ENCODE peak calls at places on chromosomes 6 and 20, in seven cellular contexts. One of them, this sample, is unnamed.

GRCh38 chr20:44392088-44392775 is 36.7 kb downstream of the HNF4A start:
- DNase-seq in sigmoid colon: no peak
- DNase-seq in cardiac fibroblast: no peak
- DNase-seq in AG10803: no peak
- DNase-seq in fibroblast of pulmonary artery: no peak
- DNase-seq in upper lobe of right lung: no peak
- DNase-seq in lower lobe of right lung: no peak
- DNase-seq in this sample: no peak

GRCh38 chr6:154792761-154793160 is 59.5 kb downstream of the SCAF8 start:
- DNase-seq in sigmoid colon: no peak
- DNase-seq in cardiac fibroblast: peak; percentile 63
- DNase-seq in AG10803: no peak
- DNase-seq in fibroblast of pulmonary artery: no peak
- DNase-seq in upper lobe of right lung: no peak
- DNase-seq in lower lobe of right lung: no peak
- DNase-seq in this sample: no peak

GRCh38 chr6:13229205-13230085 is 98.9 kb downstream of the TBC1D7 start:
- DNase-seq in sigmoid colon: no peak
- DNase-seq in cardiac fibroblast: peak; percentile 31
- DNase-seq in AG10803: peak; percentile 12
- DNase-seq in fibroblast of pulmonary artery: peak; percentile 11
- DNase-seq in upper lobe of right lung: no peak
- DNase-seq in lower lobe of right lung: no peak
- DNase-seq in this sample: no peak

GRCh38 chr20:9660236-9660868 is 146.0 kb downstream of the LAMP5 start:
- DNase-seq in sigmoid colon: no peak
- DNase-seq in cardiac fibroblast: peak; percentile 3
- DNase-seq in AG10803: peak; percentile 11
- DNase-seq in fibroblast of pulmonary artery: peak; percentile 10
- DNase-seq in upper lobe of right lung: no peak
- DNase-seq in lower lobe of right lung: no peak
- DNase-seq in this sample: peak; percentile 1

GRCh38 chr20:42706762-42707161 is 482.9 kb downstream of the PTPRT start:
- DNase-seq in sigmoid colon: peak; percentile 64
- DNase-seq in cardiac fibroblast: no peak
- DNase-seq in AG10803: no peak
- DNase-seq in fibroblast of pulmonary artery: no peak
- DNase-seq in upper lobe of right lung: no peak
- DNase-seq in lower lobe of right lung: no peak
- DNase-seq in this sample: no peak

GRCh38 chr20:31833130-31833930 is 12.1 kb downstream of the FOXS1 start:
- DNase-seq in sigmoid colon: no peak
- DNase-seq in cardiac fibroblast: peak; percentile 56
- DNase-seq in AG10803: no peak
- DNase-seq in fibroblast of pulmonary artery: peak; percentile 55
- DNase-seq in upper lobe of right lung: no peak
- DNase-seq in lower lobe of right lung: peak; percentile 74
- DNase-seq in this sample: peak; percentile 40

GRCh38 chr6:70846207-70846835 is 110.5 kb downstream of the B3GAT2 start:
- DNase-seq in sigmoid colon: no peak
- DNase-seq in cardiac fibroblast: no peak
- DNase-seq in AG10803: no peak
- DNase-seq in fibroblast of pulmonary artery: no peak
- DNase-seq in upper lobe of right lung: no peak
- DNase-seq in lower lobe of right lung: no peak
- DNase-seq in this sample: no peak

GRCh38 chr20:6780414-6780813 is 12.9 kb downstream of the BMP2 start:
- DNase-seq in sigmoid colon: no peak
- DNase-seq in cardiac fibroblast: no peak
- DNase-seq in AG10803: no peak
- DNase-seq in fibroblast of pulmonary artery: no peak
- DNase-seq in upper lobe of right lung: no peak
- DNase-seq in lower lobe of right lung: no peak
- DNase-seq in this sample: no peak

GRCh38 chr6:145214570-145214969 is 520.8 kb downstream of the EPM2A start:
- DNase-seq in sigmoid colon: no peak
- DNase-seq in cardiac fibroblast: peak; percentile 63
- DNase-seq in AG10803: peak; percentile 23
- DNase-seq in fibroblast of pulmonary artery: peak; percentile 58
- DNase-seq in upper lobe of right lung: no peak
- DNase-seq in lower lobe of right lung: no peak
- DNase-seq in this sample: peak; percentile 52

GRCh38 chr20:9110365-9110764 is 41.5 kb downstream of the PLCB4 start:
- DNase-seq in sigmoid colon: no peak
- DNase-seq in cardiac fibroblast: no peak
- DNase-seq in AG10803: peak; percentile 49
- DNase-seq in fibroblast of pulmonary artery: no peak
- DNase-seq in upper lobe of right lung: no peak
- DNase-seq in lower lobe of right lung: no peak
- DNase-seq in this sample: no peak

GRCh38 chr6:114418304-114418972 is 75.6 kb upstream of the HS3ST5 start:
- DNase-seq in sigmoid colon: no peak
- DNase-seq in cardiac fibroblast: no peak
- DNase-seq in AG10803: no peak
- DNase-seq in fibroblast of pulmonary artery: no peak
- DNase-seq in upper lobe of right lung: no peak
- DNase-seq in lower lobe of right lung: no peak
- DNase-seq in this sample: no peak

GRCh38 chr20:60477958-60478357 is 519.7 kb downstream of the CDH26 start:
- DNase-seq in sigmoid colon: no peak
- DNase-seq in cardiac fibroblast: no peak
- DNase-seq in AG10803: no peak
- DNase-seq in fibroblast of pulmonary artery: no peak
- DNase-seq in upper lobe of right lung: no peak
- DNase-seq in lower lobe of right lung: no peak
- DNase-seq in this sample: no peak

GRCh38 chr20:36004045-36004444 is 35.7 kb downstream of the CNBD2 start:
- DNase-seq in sigmoid colon: no peak
- DNase-seq in cardiac fibroblast: peak; percentile 68
- DNase-seq in AG10803: no peak
- DNase-seq in fibroblast of pulmonary artery: no peak
- DNase-seq in upper lobe of right lung: no peak
- DNase-seq in lower lobe of right lung: no peak
- DNase-seq in this sample: peak; percentile 70

GRCh38 chr20:46810442-46811327 is 84.0 kb upstream of the EYA2 start:
- DNase-seq in sigmoid colon: no peak
- DNase-seq in cardiac fibroblast: no peak
- DNase-seq in AG10803: no peak
- DNase-seq in fibroblast of pulmonary artery: no peak
- DNase-seq in upper lobe of right lung: no peak
- DNase-seq in lower lobe of right lung: no peak
- DNase-seq in this sample: no peak

GRCh38 chr6:11586117-11586516 is 48.6 kb downstream of the TMEM170B start:
- DNase-seq in sigmoid colon: no peak
- DNase-seq in cardiac fibroblast: no peak
- DNase-seq in AG10803: peak; percentile 48
- DNase-seq in fibroblast of pulmonary artery: no peak
- DNase-seq in upper lobe of right lung: no peak
- DNase-seq in lower lobe of right lung: no peak
- DNase-seq in this sample: peak; percentile 7

GRCh38 chr6:63516186-63516944 is 55.9 kb upstream of the LOC128125822 start:
- DNase-seq in sigmoid colon: no peak
- DNase-seq in cardiac fibroblast: no peak
- DNase-seq in AG10803: no peak
- DNase-seq in fibroblast of pulmonary artery: peak; percentile 18
- DNase-seq in upper lobe of right lung: no peak
- DNase-seq in lower lobe of right lung: no peak
- DNase-seq in this sample: no peak

GRCh38 chr20:48186447-48186846 is 401.2 kb upstream of the SULF2 start:
- DNase-seq in sigmoid colon: no peak
- DNase-seq in cardiac fibroblast: peak; percentile 7
- DNase-seq in AG10803: no peak
- DNase-seq in fibroblast of pulmonary artery: peak; percentile 53
- DNase-seq in upper lobe of right lung: no peak
- DNase-seq in lower lobe of right lung: no peak
- DNase-seq in this sample: peak; percentile 10

DNA sequence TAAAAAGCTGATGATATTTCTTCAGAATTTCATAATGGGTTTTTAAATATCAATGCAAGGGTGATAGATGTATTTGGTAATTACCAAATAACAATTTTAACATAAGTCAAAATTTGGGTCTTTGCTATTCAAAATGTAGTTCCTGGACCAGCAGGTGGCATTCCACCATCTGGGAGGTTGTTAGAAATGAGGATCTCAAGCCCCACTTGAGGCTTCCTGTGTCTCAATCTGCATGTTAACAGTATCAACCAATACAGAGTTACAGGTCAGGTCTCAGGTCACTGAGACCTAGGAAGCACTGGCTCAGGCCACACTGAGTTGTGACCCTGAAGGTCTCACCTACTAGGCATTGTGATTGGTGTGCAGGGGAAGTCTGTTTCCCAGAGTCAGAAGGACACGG is 57.2 kb upstream of the MTRF1L start:
- DNase-seq in sigmoid colon: no peak
- DNase-seq in cardiac fibroblast: no peak
- DNase-seq in AG10803: peak; percentile 5
- DNase-seq in fibroblast of pulmonary artery: no peak
- DNase-seq in upper lobe of right lung: no peak
- DNase-seq in lower lobe of right lung: no peak
- DNase-seq in this sample: no peak
- TF ChIP-seq CTCF in sigmoid colon: no peak
- TF ChIP-seq CTCF in cardiac fibroblast: peak; percentile 18
- TF ChIP-seq CTCF in AG10803: peak; percentile 41
- TF ChIP-seq CTCF in fibroblast of pulmonary artery: peak; percentile 2
- TF ChIP-seq CTCF in upper lobe of right lung: no peak
- TF ChIP-seq CTCF in lower lobe of right lung: no peak
- TF ChIP-seq CTCF in this sample: peak; percentile 11

GRCh38 chr6:27889275-27889627 is 22.9 kb downstream of the OR2B2 start:
- DNase-seq in sigmoid colon: no peak
- DNase-seq in cardiac fibroblast: peak; percentile 20
- DNase-seq in AG10803: no peak
- DNase-seq in fibroblast of pulmonary artery: no peak
- DNase-seq in upper lobe of right lung: no peak
- DNase-seq in lower lobe of right lung: no peak
- DNase-seq in this sample: peak; percentile 25

GRCh38 chr6:27888576-27888975 is 23.6 kb downstream of the OR2B2 start:
- DNase-seq in sigmoid colon: no peak
- DNase-seq in cardiac fibroblast: no peak
- DNase-seq in AG10803: no peak
- DNase-seq in fibroblast of pulmonary artery: no peak
- DNase-seq in upper lobe of right lung: no peak
- DNase-seq in lower lobe of right lung: no peak
- DNase-seq in this sample: no peak

GRCh38 chr6:27891300-27891913 is 20.8 kb downstream of the OR2B2 start:
- DNase-seq in sigmoid colon: no peak
- DNase-seq in cardiac fibroblast: no peak
- DNase-seq in AG10803: no peak
- DNase-seq in fibroblast of pulmonary artery: no peak
- DNase-seq in upper lobe of right lung: no peak
- DNase-seq in lower lobe of right lung: no peak
- DNase-seq in this sample: no peak

GRCh38 chr6:27890351-27891299 is 21.6 kb downstream of the OR2B2 start:
- DNase-seq in sigmoid colon: no peak
- DNase-seq in cardiac fibroblast: peak; percentile 96
- DNase-seq in AG10803: peak; percentile 93
- DNase-seq in fibroblast of pulmonary artery: peak; percentile 97
- DNase-seq in upper lobe of right lung: peak; percentile 74
- DNase-seq in lower lobe of right lung: peak; percentile 65
- DNase-seq in this sample: peak; percentile 95

GRCh38 chr6:27889628-27890315 is 22.4 kb downstream of the OR2B2 start:
- DNase-seq in sigmoid colon: no peak
- DNase-seq in cardiac fibroblast: peak; percentile 8
- DNase-seq in AG10803: no peak
- DNase-seq in fibroblast of pulmonary artery: no peak
- DNase-seq in upper lobe of right lung: no peak
- DNase-seq in lower lobe of right lung: no peak
- DNase-seq in this sample: no peak
- H3K4me3 ChIP-seq in sigmoid colon: peak overlapping the region; percentile 12
- H3K4me3 ChIP-seq in cardiac fibroblast: peak overlapping the region; percentile 60
- H3K4me3 ChIP-seq in AG10803: peak overlapping the region; percentile 69
- H3K4me3 ChIP-seq in fibroblast of pulmonary artery: peak overlapping the region; percentile 51
- H3K4me3 ChIP-seq in upper lobe of right lung: peak overlapping the region; percentile 22
- H3K4me3 ChIP-seq in lower lobe of right lung: peak overlapping the region; percentile 35
- H3K4me3 ChIP-seq in this sample: peak overlapping the region; percentile 58

DNA sequence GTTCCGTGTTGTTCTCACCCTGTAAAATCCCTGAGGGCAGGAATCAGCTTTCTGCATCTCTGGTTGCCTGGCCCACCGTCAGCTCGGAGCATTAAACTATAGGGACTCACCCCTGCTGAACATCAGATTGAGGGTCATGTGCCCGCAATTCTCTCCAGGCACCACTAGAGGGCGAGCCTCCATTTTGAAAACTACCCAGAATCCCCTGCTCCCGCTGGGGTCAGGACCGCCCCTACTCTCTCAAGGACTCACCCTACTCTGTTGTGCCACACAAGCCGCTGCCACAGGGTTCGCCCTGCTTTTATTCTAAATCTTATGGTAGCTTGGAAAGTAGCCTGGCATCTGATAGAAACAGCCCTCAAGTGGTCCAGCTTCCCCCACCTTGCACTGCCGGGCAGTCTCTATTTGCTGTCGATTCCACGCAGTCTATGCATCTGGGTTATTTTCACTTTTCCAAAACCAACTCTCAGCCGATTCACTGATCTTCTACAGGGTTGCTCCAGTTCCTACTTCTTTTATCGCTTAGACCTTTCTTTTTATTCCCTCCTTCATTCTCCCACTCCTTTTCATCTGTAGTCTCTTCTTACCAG is 244.1 kb upstream of the QKI start:
- DNase-seq in sigmoid colon: no peak
- DNase-seq in cardiac fibroblast: peak; percentile 22
- DNase-seq in AG10803: no peak
- DNase-seq in fibroblast of pulmonary artery: peak; percentile 25
- DNase-seq in upper lobe of right lung: no peak
- DNase-seq in lower lobe of right lung: no peak
- DNase-seq in this sample: no peak
- TF ChIP-seq CTCF in sigmoid colon: no peak
- TF ChIP-seq CTCF in cardiac fibroblast: peak; percentile 63
- TF ChIP-seq CTCF in AG10803: peak; percentile 57
- TF ChIP-seq CTCF in fibroblast of pulmonary artery: peak; percentile 61
- TF ChIP-seq CTCF in upper lobe of right lung: peak; percentile 62
- TF ChIP-seq CTCF in lower lobe of right lung: peak; percentile 63
- TF ChIP-seq CTCF in this sample: peak; percentile 64

GRCh38 chr6:118751072-118751471 is 99.7 kb upstream of the CEP85L start:
- DNase-seq in sigmoid colon: no peak
- DNase-seq in cardiac fibroblast: no peak
- DNase-seq in AG10803: no peak
- DNase-seq in fibroblast of pulmonary artery: no peak
- DNase-seq in upper lobe of right lung: no peak
- DNase-seq in lower lobe of right lung: no peak
- DNase-seq in this sample: no peak

GRCh38 chr6:118746100-118746874 is 94.9 kb upstream of the CEP85L start:
- DNase-seq in sigmoid colon: no peak
- DNase-seq in cardiac fibroblast: no peak
- DNase-seq in AG10803: no peak
- DNase-seq in fibroblast of pulmonary artery: no peak
- DNase-seq in upper lobe of right lung: no peak
- DNase-seq in lower lobe of right lung: peak; percentile 62
- DNase-seq in this sample: no peak

GRCh38 chr6:118745156-118745555 is 93.8 kb upstream of the CEP85L start:
- DNase-seq in sigmoid colon: no peak
- DNase-seq in cardiac fibroblast: no peak
- DNase-seq in AG10803: no peak
- DNase-seq in fibroblast of pulmonary artery: no peak
- DNase-seq in upper lobe of right lung: no peak
- DNase-seq in lower lobe of right lung: no peak
- DNase-seq in this sample: no peak

GRCh38 chr6:118750143-118750542 is 98.8 kb upstream of the CEP85L start:
- DNase-seq in sigmoid colon: no peak
- DNase-seq in cardiac fibroblast: no peak
- DNase-seq in AG10803: no peak
- DNase-seq in fibroblast of pulmonary artery: no peak
- DNase-seq in upper lobe of right lung: no peak
- DNase-seq in lower lobe of right lung: no peak
- DNase-seq in this sample: no peak

GRCh38 chr6:118748311-118749062 is 97.1 kb upstream of the CEP85L start:
- DNase-seq in sigmoid colon: no peak
- DNase-seq in cardiac fibroblast: no peak
- DNase-seq in AG10803: peak; percentile 78
- DNase-seq in fibroblast of pulmonary artery: no peak
- DNase-seq in upper lobe of right lung: peak; percentile 65
- DNase-seq in lower lobe of right lung: no peak
- DNase-seq in this sample: peak; percentile 65
- H3K4me3 ChIP-seq in sigmoid colon: no peak overlapping the region
- H3K4me3 ChIP-seq in cardiac fibroblast: no peak overlapping the region
- H3K4me3 ChIP-seq in AG10803: peak overlapping the region; percentile 41
- H3K4me3 ChIP-seq in fibroblast of pulmonary artery: no peak overlapping the region
- H3K4me3 ChIP-seq in upper lobe of right lung: no peak overlapping the region
- H3K4me3 ChIP-seq in lower lobe of right lung: no peak overlapping the region
- H3K4me3 ChIP-seq in this sample: no peak overlapping the region

This sample was measured in fibroblast of mammary gland.